ENCODE peak calls at places on chromosomes 13 and 19, in eight cellular contexts. X is CD8-positive, alpha-beta T cell; F is IMR-90; G is body of pancreas; J is mammary epithelial cell; A is transverse colon; N is aorta; W is pancreas. K is an unnamed sample. For H3K4me1, the result is how much of the 10 kb centered on the place peaks cover.

GRCh38 chr19:38211779-38212178 is 12.2 kb downstream of the DPF1 start:
- DNase-seq in G (no peak), F (no peak), X (no peak), N (no peak), J (no peak), W (no peak), A (no peak), K (no peak)

GRCh38 chr13:67064920-67065319 is 165.2 kb downstream of the PCDH9 start:
- DNase-seq in X (no peak), A (no peak), N (no peak), J (no peak), F (no peak), W (no peak), G (no peak), K (no peak)

GRCh38 chr19:40355975-40356680 is 7.6 kb downstream of the PLD3 start:
- DNase-seq in X (no peak), F (no peak), N (no peak), G (no peak), W (no peak), A (no peak), J (no peak), K (no peak)

GRCh38 chr13:110379905-110380341 is 72.8 kb downstream of the COL4A2 start:
- DNase-seq in F (peak), A (no peak), W (no peak), N (no peak), X (no peak), J (no peak), G (no peak), K (no peak)

GRCh38 chr13:103815619-103816018 is 749.4 kb upstream of the SLC10A2 start:
- DNase-seq in W (no peak), J (peak), G (no peak), N (no peak), X (no peak), F (no peak), A (no peak), K (no peak)

GRCh38 chr19:16969127-16969526 is 57.5 kb downstream of the CPAMD8 start:
- DNase-seq in A (no peak), F (no peak), J (peak), W (no peak), X (no peak), G (no peak), N (no peak), K (peak)

GRCh38 chr19:12000152-12000981 is 35.1 kb downstream of the ZNF433 start:
- DNase-seq in N (no peak), F (peak), A (no peak), W (no peak), J (peak), X (no peak), G (no peak), K (no peak)

GRCh38 chr19:45117167-45117594 is 24.2 kb downstream of the PPP1R37 start:
- DNase-seq in J (no peak), W (no peak), G (no peak), X (peak), N (no peak), A (peak), F (peak), K (no peak)

DNA sequence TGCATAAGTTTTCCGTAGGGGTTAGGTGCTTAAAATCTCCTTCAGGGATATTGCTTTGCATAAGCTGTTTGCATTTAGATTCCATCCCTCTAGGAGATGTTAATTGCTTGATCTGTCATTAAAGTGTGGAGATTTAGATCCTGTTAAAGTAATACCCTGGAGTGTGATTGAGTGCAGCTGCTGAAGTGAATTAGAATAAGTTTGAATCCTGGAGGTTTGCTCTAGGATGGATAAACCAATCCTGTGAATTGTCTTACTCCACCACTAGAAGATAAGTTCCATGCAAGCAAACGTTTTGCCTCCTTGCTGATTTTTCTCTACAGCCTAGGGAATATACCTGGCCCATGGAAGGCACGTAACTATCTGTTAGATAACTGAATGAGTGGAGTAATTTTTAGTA is 1487.2 kb upstream of the PRR20A start:
- DNase-seq in W (no peak), F (no peak), X (no peak), A (no peak), N (no peak), G (no peak), J (no peak), K (no peak)
- H3K4me3 ChIP-seq in W (no peak), F (no peak), X (no peak), A (no peak), N (no peak), G (no peak), J (no peak), K (no peak)

GRCh38 chr19:3356805-3357204 is 9.6 kb upstream of the NFIC start:
- DNase-seq in F (no peak), W (no peak), A (no peak), X (no peak), J (no peak), N (no peak), G (no peak), K (no peak)
- H3K4me1 ChIP-seq in F (under half), W (under half), A (under half), X (under half), J (under half), N (under half), G (under half), K (under half)

GRCh38 chr13:109271555-109271954 is 514.8 kb downstream of the IRS2 start:
- DNase-seq in W (no peak), G (no peak), X (no peak), N (no peak), J (no peak), A (no peak), F (no peak), K (peak)
- H3K4me3 ChIP-seq in W (no peak), G (no peak), X (no peak), N (no peak), J (no peak), A (no peak), F (no peak), K (no peak)

GRCh38 chr19:14515501-14516047 is 2.6 kb downstream of the DNAJB1 start:
- DNase-seq in G (no peak), A (no peak), W (peak), N (no peak), J (no peak), X (no peak), F (peak), K (no peak)

GRCh38 chr19:14509382-14509781 is 8.8 kb downstream of the DNAJB1 start:
- DNase-seq in F (no peak), G (no peak), X (no peak), A (no peak), W (no peak), J (no peak), N (no peak), K (no peak)

GRCh38 chr19:14511245-14511625 is 7.0 kb downstream of the DNAJB1 start:
- DNase-seq in J (no peak), X (no peak), A (no peak), G (no peak), F (no peak), N (no peak), W (no peak), K (no peak)

GRCh38 chr19:14514215-14514871 is 3.9 kb downstream of the DNAJB1 start:
- DNase-seq in F (no peak), N (no peak), G (no peak), J (no peak), A (no peak), W (no peak), X (no peak), K (no peak)

DNA sequence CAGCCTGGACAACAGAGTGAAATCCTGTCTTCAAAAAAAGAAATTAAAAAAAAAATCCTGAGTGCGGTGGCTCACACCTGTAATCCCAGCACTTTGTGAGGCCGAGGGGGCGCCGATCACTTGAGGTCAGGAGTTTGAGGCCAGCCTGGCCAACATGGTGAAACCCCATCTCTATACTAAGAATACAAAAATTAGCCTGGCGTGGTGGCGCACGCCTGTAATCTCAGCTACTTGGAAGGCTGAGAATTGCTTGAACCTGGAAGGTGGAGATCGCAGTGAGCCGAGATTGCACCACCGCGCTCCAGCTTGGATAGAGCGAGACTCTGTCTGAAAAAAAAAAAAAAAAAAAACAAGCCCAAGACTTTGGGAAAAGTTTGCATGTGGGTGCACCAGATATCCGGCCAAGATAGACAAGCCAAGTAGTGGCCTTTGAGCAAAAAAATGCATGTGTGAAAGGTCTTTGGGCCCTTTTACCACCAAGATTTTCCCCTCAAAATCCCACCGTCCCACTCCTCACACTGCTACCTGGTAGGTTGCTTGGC is 5.7 kb downstream of the DNAJB1 start:
- DNase-seq in A (no peak), X (no peak), G (no peak), N (no peak), F (no peak), W (no peak), J (no peak), K (no peak)
- H3K4me1 ChIP-seq in A (under half), X (under half), G (under half), N (under half), F (under half), W (under half), J (under half), K (under half)

GRCh38 chr13:22703601-22704209 is 477.1 kb upstream of the SGCG start:
- DNase-seq in F (no peak), W (no peak), X (no peak), J (peak), G (no peak), A (no peak), N (no peak), K (no peak)
- H3K4me3 ChIP-seq in F (no peak), W (no peak), X (no peak), J (no peak), G (no peak), A (no peak), N (no peak), K (no peak)

GRCh38 chr13:113209880-113210421 is 538 bp downstream of the CUL4A start:
- DNase-seq in N (peak), A (peak), G (peak), F (peak), W (peak), X (peak), J (peak), K (peak)

GRCh38 chr13:113210834-113211233 is 1.4 kb downstream of the CUL4A start:
- DNase-seq in X (no peak), G (no peak), F (no peak), N (no peak), J (no peak), A (no peak), W (no peak), K (no peak)

GRCh38 chr13:113207890-113208423 is 512 bp downstream of the PCID2 start:
- DNase-seq in G (peak), W (no peak), F (peak), J (peak), N (peak), X (no peak), A (peak), K (peak)

GRCh38 chr13:113209336-113209879 is at the start of gene CUL4A:
- DNase-seq in W (peak), G (peak), F (peak), X (peak), A (peak), N (peak), J (peak), K (peak)

GRCh38 chr13:113208424-113209335 is at the start of gene PCID2:
- DNase-seq in J (peak), N (peak), F (peak), G (peak), W (peak), X (peak), A (peak), K (peak)
- H3K4me1 ChIP-seq in J (under half), N (under half), F (under half), G (half or more), W (under half), X (half or more), A (under half), K (under half)

DNA sequence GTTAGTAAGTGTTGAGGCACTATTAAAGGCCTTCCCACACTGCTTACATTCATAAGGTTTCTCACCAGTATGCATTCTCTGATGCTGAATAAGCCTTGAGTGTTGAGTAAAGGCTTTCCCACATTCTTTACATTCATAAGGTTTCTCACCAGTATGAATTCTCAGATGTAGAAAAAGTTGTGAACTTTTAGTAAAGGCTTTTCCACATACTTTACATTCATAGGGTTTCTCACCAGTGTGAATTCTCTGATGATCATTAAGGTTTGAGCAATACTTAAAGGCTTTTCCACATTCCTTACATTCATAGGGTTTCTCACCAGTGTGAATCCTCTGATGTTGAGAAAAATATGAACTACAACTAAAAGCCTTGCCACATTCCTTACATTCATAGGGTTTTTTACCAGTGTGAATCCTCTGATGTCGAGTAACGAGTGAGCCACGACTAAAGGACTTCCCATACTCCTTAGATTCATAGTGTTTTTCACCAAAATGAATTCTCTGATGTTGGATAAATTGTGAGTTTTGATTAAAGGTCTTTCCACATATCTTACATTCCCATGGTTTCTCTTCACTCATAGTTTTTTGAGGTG is 24.2 kb downstream of the ZNF829 start:
- DNase-seq in A (no peak), G (no peak), J (no peak), F (no peak), X (no peak), W (no peak), N (no peak), K (no peak)
- H3K4me3 ChIP-seq in A (no peak), G (no peak), J (no peak), F (no peak), X (peak), W (no peak), N (no peak), K (no peak)

GRCh38 chr13:40588101-40588500 is 78.3 kb downstream of the FOXO1 start:
- DNase-seq in X (no peak), G (no peak), N (no peak), W (no peak), F (no peak), J (peak), A (no peak), K (no peak)
- H3K4me1 ChIP-seq in X (half or more), G (half or more), N (under half), W (half or more), F (under half), J (under half), A (under half), K (under half)